ENCODE peak calls at places on chromosomes 11 and 22, in nine cellular contexts. G is prostate gland, W is heart right ventricle, Q is PC-3, L is AG04450, V is brain microvascular endothelial cell, N is right lobe of liver, X is A549, S is BE2C. B is an unnamed sample.

GRCh38 chr11:64120951-64121569 is 44.9 kb downstream of the MACROD1 start:
- DNase-seq in G (peak), W (peak), Q (no peak), L (no peak), V (no peak), N (no peak), X (peak), S (peak), B (no peak)

GRCh38 chr11:2750601-2751522 is 51.1 kb upstream of the KCNQ1OT1 start:
- DNase-seq in G (peak), W (no peak), Q (no peak), L (no peak), V (no peak), N (peak), X (no peak), S (peak), B (no peak)

GRCh38 chr11:128776434-128777284 is 82.8 kb downstream of the FLI1 start:
- DNase-seq in G (no peak), W (peak), Q (peak), L (no peak), V (peak), N (peak), X (peak), S (peak), B (no peak)

GRCh38 chr11:2912498-2912897 is 16.7 kb downstream of the PHLDA2 start:
- DNase-seq in G (peak), W (no peak), Q (peak), L (no peak), V (peak), N (peak), X (peak), S (peak), B (peak)

GRCh38 chr11:89347071-89347470 is 144.1 kb downstream of the NOX4 start:
- DNase-seq in G (no peak), W (no peak), Q (no peak), L (no peak), V (peak), N (no peak), X (no peak), S (no peak), B (no peak)

GRCh38 chr22:33743756-33744155 is 176.5 kb downstream of the LARGE1 start:
- DNase-seq in G (no peak), W (no peak), Q (no peak), L (no peak), V (no peak), N (no peak), X (no peak), S (no peak), B (no peak)

GRCh38 chr11:1148752-1149180 is 9.0 kb upstream of the MUC5AC start:
- DNase-seq in G (no peak), W (no peak), Q (no peak), L (no peak), V (no peak), N (no peak), X (no peak), S (no peak), B (no peak)

GRCh38 chr11:704799-705645 is 1.0 kb upstream of the EPS8L2 start:
- DNase-seq in G (peak), W (no peak), Q (peak), L (no peak), V (no peak), N (peak), X (peak), S (no peak), B (no peak)

GRCh38 chr11:79321282-79321681 is 119.5 kb downstream of the TENM4 start:
- DNase-seq in G (no peak), W (no peak), Q (no peak), L (peak), V (no peak), N (no peak), X (no peak), S (no peak), B (no peak)

GRCh38 chr11:47725445-47726442 is 10.6 kb upstream of the AGBL2 start:
- DNase-seq in G (no peak), W (no peak), Q (no peak), L (no peak), V (no peak), N (no peak), X (no peak), S (no peak), B (no peak)

GRCh38 chr11:62370743-62371440 is 33.6 kb downstream of the ASRGL1 start:
- DNase-seq in G (no peak), W (no peak), Q (no peak), L (no peak), V (no peak), N (peak), X (no peak), S (no peak), B (no peak)

GRCh38 chr11:12170984-12171383 is 60.6 kb downstream of the MICAL2 start:
- DNase-seq in G (no peak), W (peak), Q (no peak), L (no peak), V (no peak), N (no peak), X (no peak), S (no peak), B (peak)

GRCh38 chr11:27405134-27405533 is 42.1 kb upstream of the CCDC34 start:
- DNase-seq in G (no peak), W (no peak), Q (no peak), L (no peak), V (no peak), N (no peak), X (no peak), S (no peak), B (no peak)

GRCh38 chr11:33868646-33869461 is 23.0 kb downstream of the LMO2 start:
- DNase-seq in G (no peak), W (no peak), Q (no peak), L (no peak), V (no peak), N (peak), X (no peak), S (no peak), B (no peak)

GRCh38 chr11:59214141-59214893 is 1.6 kb upstream of the MPEG1 start:
- DNase-seq in G (no peak), W (no peak), Q (no peak), L (no peak), V (no peak), N (no peak), X (no peak), S (no peak), B (no peak)

GRCh38 chr11:65861533-65862183 is 1.4 kb downstream of the MUS81 start:
- DNase-seq in G (no peak), W (peak), Q (no peak), L (no peak), V (no peak), N (no peak), X (no peak), S (no peak), B (no peak)

GRCh38 chr11:114377612-114378267 is 22.6 kb downstream of the C11orf71 start:
- DNase-seq in G (no peak), W (no peak), Q (peak), L (no peak), V (peak), N (no peak), X (no peak), S (no peak), B (no peak)

GRCh38 chr22:27286711-27287110 is 514.8 kb downstream of the MN1 start:
- DNase-seq in G (no peak), W (no peak), Q (no peak), L (no peak), V (no peak), N (no peak), X (no peak), S (no peak), B (no peak)

GRCh38 chr11:47964546-47964945 is 15.8 kb upstream of the PTPRJ start:
- DNase-seq in G (no peak), W (no peak), Q (no peak), L (no peak), V (no peak), N (no peak), X (no peak), S (no peak), B (no peak)

GRCh38 chr22:39252461-39253391 is 7.9 kb upstream of the PDGFB start:
- DNase-seq in G (no peak), W (no peak), Q (peak), L (no peak), V (no peak), N (no peak), X (no peak), S (no peak), B (no peak)

GRCh38 chr11:119764108-119764874 is 35.3 kb upstream of the NECTIN1 start:
- DNase-seq in G (no peak), W (peak), Q (no peak), L (no peak), V (peak), N (peak), X (no peak), S (no peak), B (peak)

GRCh38 chr22:27397948-27398330 is 403.6 kb downstream of the MN1 start:
- DNase-seq in G (no peak), W (peak), Q (no peak), L (peak), V (peak), N (no peak), X (no peak), S (no peak), B (no peak)

GRCh38 chr11:34928960-34929680 is 12.7 kb downstream of the PDHX start:
- DNase-seq in G (no peak), W (no peak), Q (no peak), L (no peak), V (no peak), N (no peak), X (no peak), S (no peak), B (no peak)

GRCh38 chr11:45154276-45154675 is 7.8 kb downstream of the PRDM11 start:
- DNase-seq in G (no peak), W (no peak), Q (no peak), L (no peak), V (no peak), N (no peak), X (no peak), S (no peak), B (no peak)

GRCh38 chr11:119901657-119902577 is 172.9 kb upstream of the NECTIN1 start:
- DNase-seq in G (no peak), W (no peak), Q (no peak), L (no peak), V (no peak), N (no peak), X (no peak), S (no peak), B (no peak)

GRCh38 chr22:37416806-37417205 is 10.5 kb downstream of the ELFN2 start:
- DNase-seq in G (no peak), W (no peak), Q (no peak), L (no peak), V (no peak), N (no peak), X (no peak), S (peak), B (no peak)

GRCh38 chr22:24205438-24206189 is 24.3 kb downstream of the SUSD2 start:
- DNase-seq in G (no peak), W (no peak), Q (peak), L (no peak), V (no peak), N (no peak), X (no peak), S (no peak), B (no peak)

GRCh38 chr22:17637490-17638181 is 921 bp upstream of the BCL2L13 start:
- DNase-seq in G (no peak), W (no peak), Q (no peak), L (no peak), V (no peak), N (no peak), X (no peak), S (no peak), B (no peak)

GRCh38 chr22:44542561-44543222 is 44.7 kb upstream of the RTL6 start:
- DNase-seq in G (no peak), W (no peak), Q (no peak), L (no peak), V (no peak), N (no peak), X (no peak), S (no peak), B (no peak)

GRCh38 chr22:19957445-19957844 is 15.8 kb upstream of the TXNRD2 start:
- DNase-seq in G (no peak), W (no peak), Q (no peak), L (no peak), V (no peak), N (peak), X (no peak), S (no peak), B (no peak)
- TF ChIP-seq CTCF in G (no peak), W (no peak), Q (no peak), L (no peak), V (peak), N (peak), X (no peak), S (peak), B (no peak)

DNA sequence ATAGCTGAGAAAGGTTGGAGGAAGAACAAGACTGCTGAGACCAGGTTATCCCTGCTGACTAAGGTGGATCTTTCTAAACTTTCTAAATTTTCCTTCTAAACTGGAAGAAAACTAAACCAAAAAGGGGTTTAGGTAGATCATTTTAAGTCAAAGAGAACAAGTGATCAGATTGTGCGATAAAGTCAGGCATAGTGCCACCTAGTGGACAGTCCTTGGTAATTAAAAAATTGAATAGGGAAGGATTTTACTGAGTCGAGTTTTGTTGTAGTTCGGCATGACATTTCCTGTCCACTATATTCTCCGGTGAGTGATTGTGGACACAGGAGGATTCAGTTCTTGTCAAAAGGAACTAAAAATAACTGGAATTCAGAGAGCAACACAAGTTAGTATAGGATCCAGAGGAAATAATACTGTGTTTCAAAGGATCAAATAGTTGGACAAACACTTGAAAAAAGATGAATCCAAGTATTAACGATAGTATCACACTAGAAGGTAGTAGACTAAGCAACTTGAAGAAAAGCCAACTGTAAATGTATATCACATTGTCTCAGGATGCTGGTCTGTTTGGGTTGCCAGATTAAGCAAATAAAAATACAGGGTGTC is 1236.4 kb downstream of the FAM181B start:
- DNase-seq in G (no peak), W (no peak), Q (peak), L (peak), V (peak), N (no peak), X (peak), S (peak), B (no peak)
- TF ChIP-seq CTCF in G (peak), W (peak), Q (peak), L (peak), V (peak), N (peak), X (peak), S (peak), B (peak)

GRCh38 chr11:6027501-6027900 is 3.1 kb downstream of the OR56A1 start:
- DNase-seq in G (no peak), W (no peak), Q (no peak), L (no peak), V (no peak), N (no peak), X (no peak), S (no peak), B (no peak)

GRCh38 chr11:6022954-6023353 is 7.6 kb downstream of the OR56A1 start:
- DNase-seq in G (peak), W (peak), Q (peak), L (no peak), V (peak), N (no peak), X (peak), S (no peak), B (peak)
- TF ChIP-seq CTCF in G (peak), W (peak), Q (peak), L (peak), V (peak), N (peak), X (peak), S (peak), B (peak)

GRCh38 chr11:13767461-13767860 is 99.0 kb downstream of the FAR1 start:
- DNase-seq in G (no peak), W (no peak), Q (no peak), L (no peak), V (no peak), N (no peak), X (no peak), S (no peak), B (no peak)

GRCh38 chr11:13769188-13769587 is 100.7 kb downstream of the FAR1 start:
- DNase-seq in G (no peak), W (no peak), Q (no peak), L (no peak), V (no peak), N (no peak), X (no peak), S (no peak), B (no peak)

GRCh38 chr11:13776134-13776815 is 107.8 kb downstream of the FAR1 start:
- DNase-seq in G (no peak), W (no peak), Q (peak), L (no peak), V (no peak), N (no peak), X (peak), S (no peak), B (no peak)

GRCh38 chr11:13775471-13775870 is 107.0 kb downstream of the FAR1 start:
- DNase-seq in G (no peak), W (no peak), Q (no peak), L (no peak), V (no peak), N (no peak), X (peak), S (no peak), B (no peak)

GRCh38 chr11:13772223-13773046 is 104.0 kb downstream of the FAR1 start:
- DNase-seq in G (peak), W (peak), Q (peak), L (peak), V (peak), N (no peak), X (peak), S (no peak), B (peak)
- TF ChIP-seq CTCF in G (peak), W (peak), Q (peak), L (peak), V (peak), N (peak), X (peak), S (peak), B (peak)

GRCh38 chr11:10328314-10329090 is 23.6 kb downstream of the ADM start:
- DNase-seq in G (no peak), W (no peak), Q (peak), L (no peak), V (peak), N (no peak), X (no peak), S (no peak), B (no peak)

GRCh38 chr11:10327254-10327653 is 22.4 kb downstream of the ADM start:
- DNase-seq in G (no peak), W (no peak), Q (peak), L (no peak), V (peak), N (no peak), X (no peak), S (no peak), B (no peak)

GRCh38 chr11:10325398-10326079 is 20.7 kb downstream of the ADM start:
- DNase-seq in G (no peak), W (no peak), Q (peak), L (peak), V (peak), N (no peak), X (no peak), S (no peak), B (no peak)

GRCh38 chr11:10324474-10324873 is 19.6 kb downstream of the ADM start:
- DNase-seq in G (no peak), W (no peak), Q (no peak), L (no peak), V (no peak), N (no peak), X (no peak), S (no peak), B (no peak)

GRCh38 chr11:10326080-10326964 is 21.4 kb downstream of the ADM start:
- DNase-seq in G (no peak), W (no peak), Q (peak), L (no peak), V (no peak), N (peak), X (peak), S (no peak), B (no peak)
- TF ChIP-seq CTCF in G (no peak), W (no peak), Q (no peak), L (no peak), V (no peak), N (no peak), X (no peak), S (no peak), B (no peak)

GRCh38 chr11:92703431-92703830 is 266.0 kb upstream of the MTNR1B start:
- DNase-seq in G (no peak), W (no peak), Q (peak), L (no peak), V (peak), N (no peak), X (no peak), S (no peak), B (peak)

GRCh38 chr11:92709329-92709728 is 260.1 kb upstream of the MTNR1B start:
- DNase-seq in G (no peak), W (no peak), Q (no peak), L (no peak), V (no peak), N (no peak), X (no peak), S (no peak), B (no peak)

GRCh38 chr11:92707665-92708064 is 261.8 kb upstream of the MTNR1B start:
- DNase-seq in G (no peak), W (peak), Q (no peak), L (no peak), V (peak), N (no peak), X (no peak), S (no peak), B (no peak)

GRCh38 chr11:92702771-92703170 is 266.7 kb upstream of the MTNR1B start:
- DNase-seq in G (no peak), W (no peak), Q (peak), L (no peak), V (peak), N (no peak), X (no peak), S (no peak), B (no peak)

GRCh38 chr11:92707173-92707619 is 262.3 kb upstream of the MTNR1B start:
- DNase-seq in G (peak), W (no peak), Q (no peak), L (no peak), V (no peak), N (no peak), X (no peak), S (peak), B (no peak)
- TF ChIP-seq CTCF in G (no peak), W (no peak), Q (no peak), L (no peak), V (no peak), N (no peak), X (no peak), S (no peak), B (no peak)

GRCh38 chr11:133681901-133682300 is 149.6 kb upstream of the OPCML start:
- DNase-seq in G (no peak), W (no peak), Q (no peak), L (no peak), V (no peak), N (no peak), X (no peak), S (no peak), B (no peak)
- TF ChIP-seq CTCF in G (no peak), W (no peak), Q (no peak), L (no peak), V (no peak), N (no peak), X (no peak), S (peak), B (no peak)

GRCh38 chr11:24759742-24760141 is 262.9 kb downstream of the LUZP2 start:
- DNase-seq in G (no peak), W (no peak), Q (no peak), L (no peak), V (no peak), N (no peak), X (no peak), S (no peak), B (no peak)
- TF ChIP-seq CTCF in G (no peak), W (no peak), Q (no peak), L (no peak), V (no peak), N (no peak), X (no peak), S (no peak), B (no peak)

DNA sequence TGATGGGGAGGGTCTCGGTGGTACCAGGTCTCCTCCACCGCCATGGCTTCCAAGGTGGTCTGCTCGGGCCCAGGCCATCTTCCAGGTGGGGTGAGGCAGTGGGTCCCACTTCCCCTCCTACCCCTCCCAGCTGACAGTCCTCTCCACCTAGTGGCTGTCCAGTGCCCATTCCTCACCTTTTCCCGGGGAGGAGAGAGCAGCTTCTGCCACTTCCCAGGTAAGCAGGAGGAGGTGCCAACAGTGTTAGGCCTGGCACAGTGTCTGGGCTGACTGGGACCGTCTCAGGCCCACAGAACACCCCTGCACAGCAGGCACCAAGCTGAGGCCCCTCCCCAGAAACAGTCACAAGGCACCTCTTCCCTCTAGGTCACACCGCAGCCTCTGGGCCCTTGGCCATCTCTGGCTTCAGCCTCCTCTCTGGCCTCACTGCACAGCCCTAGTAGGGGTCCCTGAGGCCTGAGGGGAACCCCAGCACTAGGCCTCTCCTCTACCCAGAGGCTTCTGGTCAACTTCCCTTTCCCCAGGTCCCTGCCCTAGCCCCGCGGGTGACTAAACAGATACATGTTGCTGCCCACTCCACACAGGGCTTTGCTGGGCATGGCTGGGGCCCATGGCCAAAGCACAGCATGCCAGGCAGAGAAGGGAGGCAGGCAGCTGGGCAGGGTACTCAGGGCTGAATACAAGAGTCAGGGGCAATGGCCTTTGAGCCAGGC is 2.3 kb upstream of the ANKRD13D start:
- DNase-seq in G (no peak), W (no peak), Q (no peak), L (no peak), V (no peak), N (peak), X (no peak), S (no peak), B (no peak)
- TF ChIP-seq CTCF in G (no peak), W (no peak), Q (peak), L (no peak), V (peak), N (no peak), X (no peak), S (no peak), B (no peak)

B was measured in astrocyte of the cerebellum.